ENCODE peak calls at places on chromosomes 3 and 15, in four cellular contexts. Z, F, M and P are unnamed samples.

GRCh38 chr15:40343512-40343911 is 2.8 kb upstream of the CCDC9B start:
- DNase-seq in Z (no peak), F (peak; percentile 52), M (no peak), P (no peak)

GRCh38 chr3:192933779-192934456 is 16.3 kb upstream of the MB21D2 start:
- DNase-seq in Z (no peak), F (no peak), M (no peak), P (no peak)

GRCh38 chr3:107369791-107370190 is 7.4 kb upstream of the CCDC54 start:
- DNase-seq in Z (no peak), F (no peak), M (no peak), P (no peak)

GRCh38 chr3:114706591-114707224 is 412.9 kb downstream of the TIGIT start:
- DNase-seq in Z (no peak), F (peak; percentile 94), M (peak; percentile 8), P (peak; percentile 7)

GRCh38 chr3:105747056-105747455 is 121.8 kb downstream of the CBLB start:
- DNase-seq in Z (no peak), F (no peak), M (no peak), P (no peak)

GRCh38 chr3:74592359-74592758 is 22.1 kb downstream of the CNTN3 start:
- DNase-seq in Z (no peak), F (no peak), M (no peak), P (no peak)

GRCh38 chr3:52535411-52536111 is 844 bp upstream of the UQCC5 start:
- DNase-seq in Z (no peak), F (no peak), M (no peak), P (no peak)

GRCh38 chr3:118688396-118688884 is 346.2 kb downstream of the IGSF11 start:
- DNase-seq in Z (no peak), F (no peak), M (peak; percentile 8), P (no peak)

GRCh38 chr3:173932624-173933023 is 535.1 kb downstream of the NLGN1 start:
- DNase-seq in Z (no peak), F (no peak), M (no peak), P (no peak)

GRCh38 chr3:16494906-16495580 is 18.5 kb downstream of the RFTN1 start:
- DNase-seq in Z (no peak), F (no peak), M (no peak), P (no peak)

GRCh38 chr3:25849101-25849500 is 59.2 kb downstream of the OXSM start:
- DNase-seq in Z (no peak), F (peak; percentile 3), M (no peak), P (no peak)

GRCh38 chr15:60574801-60575631 is 96.1 kb upstream of the ICE2 start:
- DNase-seq in Z (no peak), F (peak; percentile 81), M (no peak), P (no peak)

GRCh38 chr3:98903099-98903498 is 1.6 kb upstream of the DCBLD2 start:
- DNase-seq in Z (no peak), F (no peak), M (no peak), P (no peak)

GRCh38 chr15:96764946-96765345 is 434.4 kb downstream of the NR2F2 start:
- DNase-seq in Z (no peak), F (no peak), M (no peak), P (no peak)

GRCh38 chr3:99579246-99579645 is 59.1 kb upstream of the COL8A1 start:
- DNase-seq in Z (no peak), F (peak; percentile 4), M (no peak), P (no peak)

GRCh38 chr3:5017953-5018531 is 38.8 kb downstream of the BHLHE40 start:
- DNase-seq in Z (no peak), F (no peak), M (peak; percentile 73), P (peak; percentile 50)

GRCh38 chr3:48832691-48833090 is 15.0 kb downstream of the PRKAR2A start:
- DNase-seq in Z (no peak), F (peak; percentile 12), M (no peak), P (no peak)

GRCh38 chr3:93931597-93932229 is 42.0 kb downstream of the PROS1 start:
- DNase-seq in Z (no peak), F (no peak), M (no peak), P (no peak)

GRCh38 chr3:122307288-122307687 is 17.8 kb upstream of the CSTA start:
- DNase-seq in Z (no peak), F (no peak), M (no peak), P (no peak)

GRCh38 chr3:122307987-122308386 is 17.1 kb upstream of the CSTA start:
- DNase-seq in Z (no peak), F (no peak), M (no peak), P (no peak)

GRCh38 chr3:122305818-122306621 is 19.0 kb upstream of the CSTA start:
- DNase-seq in Z (no peak), F (peak; percentile 67), M (peak; percentile 4), P (no peak)

GRCh38 chr3:122310361-122310760 is 14.7 kb upstream of the CSTA start:
- DNase-seq in Z (no peak), F (no peak), M (no peak), P (no peak)

DNA sequence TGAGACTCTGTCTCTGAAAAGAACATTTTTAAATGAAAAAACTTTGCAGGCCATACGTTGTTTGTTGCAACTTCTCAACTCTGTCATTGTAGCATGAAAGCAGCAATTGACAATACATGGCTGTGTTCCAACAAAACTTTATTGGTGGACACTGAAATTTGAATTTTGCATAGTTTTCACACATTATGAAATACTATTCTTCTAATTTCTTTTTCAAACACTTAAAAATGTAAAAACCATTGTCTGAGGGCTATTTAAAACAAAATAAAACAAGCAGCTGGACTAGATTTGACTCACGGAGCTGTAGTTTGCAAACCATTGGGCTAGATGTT is 18.5 kb upstream of the CSTA start:
- DNase-seq in Z (no peak), F (no peak), M (no peak), P (no peak)
- TF ChIP-seq TARDBP in Z (no peak), F (no peak), M (no peak), P (no peak)

GRCh38 chr3:149653136-149653535 is 4.7 kb downstream of the WWTR1 start:
- DNase-seq in Z (no peak), F (no peak), M (no peak), P (no peak)

GRCh38 chr3:149653564-149653963 is 4.3 kb downstream of the WWTR1 start:
- DNase-seq in Z (no peak), F (peak; percentile 52), M (no peak), P (no peak)

GRCh38 chr3:149657458-149657795 is 398 bp downstream of the WWTR1 start:
- DNase-seq in Z (no peak), F (no peak), M (no peak), P (no peak)

GRCh38 chr3:149655826-149656599 is 1.8 kb downstream of the WWTR1 start:
- DNase-seq in Z (no peak), F (no peak), M (no peak), P (no peak)

GRCh38 chr3:149654188-149654601 is 3.6 kb downstream of the WWTR1 start:
- DNase-seq in Z (no peak), F (no peak), M (no peak), P (no peak)
- TF ChIP-seq TARDBP in Z (no peak), F (peak; percentile 18), M (no peak), P (no peak)

GRCh38 chr3:178385280-178385952 is 150.8 kb upstream of the KCNMB2 start:
- DNase-seq in Z (no peak), F (peak; percentile 1), M (peak; percentile 48), P (peak; percentile 9)
- TF ChIP-seq TARDBP in Z (no peak), F (no peak), M (no peak), P (no peak)

GRCh38 chr3:13706451-13706850 is 157.5 kb downstream of the FBLN2 start:
- DNase-seq in Z (no peak), F (no peak), M (no peak), P (no peak)
- TF ChIP-seq TARDBP in Z (no peak), F (no peak), M (no peak), P (no peak)

GRCh38 chr15:71572452-71573053 is 237.8 kb upstream of the NR2E3 start:
- DNase-seq in Z (no peak), F (no peak), M (no peak), P (peak; percentile 16)
- TF ChIP-seq TARDBP in Z (no peak), F (no peak), M (no peak), P (no peak)

GRCh38 chr3:122101646-122102045 is 46.5 kb downstream of the CD86 start:
- DNase-seq in Z (peak; percentile 92), F (peak; percentile 56), M (peak; percentile 51), P (peak; percentile 41)

GRCh38 chr3:122103821-122104514 is 48.8 kb downstream of the CD86 start:
- DNase-seq in Z (no peak), F (no peak), M (no peak), P (no peak)

GRCh38 chr3:122102191-122102935 is 47.2 kb downstream of the CD86 start:
- DNase-seq in Z (peak; percentile 95), F (no peak), M (no peak), P (no peak)

GRCh38 chr3:122099255-122099654 is 44.1 kb downstream of the CD86 start:
- DNase-seq in Z (no peak), F (no peak), M (no peak), P (no peak)

GRCh38 chr3:122100591-122101491 is 45.7 kb downstream of the CD86 start:
- DNase-seq in Z (no peak), F (no peak), M (peak; percentile 2), P (no peak)
- TF ChIP-seq TARDBP in Z (no peak), F (no peak), M (no peak), P (no peak)

GRCh38 chr3:69688400-69688799 is 50.9 kb upstream of the MITF start:
- DNase-seq in Z (no peak), F (no peak), M (no peak), P (no peak)

GRCh38 chr3:69696365-69696764 is 42.9 kb upstream of the MITF start:
- DNase-seq in Z (no peak), F (no peak), M (peak; percentile 45), P (no peak)

GRCh38 chr3:69695443-69695842 is 43.8 kb upstream of the MITF start:
- DNase-seq in Z (no peak), F (no peak), M (no peak), P (no peak)

GRCh38 chr3:69695933-69696332 is 43.3 kb upstream of the MITF start:
- DNase-seq in Z (no peak), F (no peak), M (no peak), P (no peak)

GRCh38 chr3:69691860-69692259 is 47.4 kb upstream of the MITF start:
- DNase-seq in Z (no peak), F (no peak), M (no peak), P (no peak)
- TF ChIP-seq TARDBP in Z (no peak), F (no peak), M (no peak), P (no peak)

GRCh38 chr3:85667744-85668143 is 709.0 kb downstream of the CADM2 start:
- DNase-seq in Z (no peak), F (no peak), M (no peak), P (no peak)
- TF ChIP-seq TARDBP in Z (no peak), F (no peak), M (no peak), P (no peak)